ENCODE peak calls at places on chromosome 18, in ten cellular contexts. A is right atrium auricular region; R is CD8-positive, alpha-beta T cell; Z is IMR-90; S is heart right ventricle; B is small intestine; X is fibroblast of lung; V is Karpas-422; O is stomach; P is A549. Q is an unnamed sample. For H3K4me1, the result is how much of the 10 kb centered on the place peaks cover.

GRCh38 chr18:77223653-77224052 is 26.0 kb upstream of the GALR1 start:
- DNase-seq in A (no peak), R (no peak), Z (peak), S (no peak), B (no peak), X (peak), V (no peak), O (no peak), P (no peak), Q (no peak)

GRCh38 chr18:24913507-24914147 is 438.3 kb downstream of the ZNF521 start:
- DNase-seq in A (no peak), R (no peak), Z (no peak), S (peak), B (no peak), X (no peak), V (no peak), O (no peak), P (no peak), Q (no peak)

GRCh38 chr18:21179590-21180220 is 62.3 kb upstream of the GREB1L start:
- DNase-seq in A (no peak), R (peak), Z (peak), S (peak), B (peak), X (peak), V (peak), O (peak), P (peak), Q (peak)

GRCh38 chr18:58552057-58552461 is 76.8 kb downstream of the ALPK2 start:
- DNase-seq in A (no peak), R (no peak), Z (peak), S (no peak), B (no peak), X (no peak), V (peak), O (no peak), P (peak), Q (no peak)

GRCh38 chr18:70672581-70672980 is 383.7 kb downstream of the SOCS6 start:
- DNase-seq in A (no peak), R (peak), Z (no peak), S (no peak), B (no peak), X (no peak), V (no peak), O (no peak), P (no peak), Q (no peak)

GRCh38 chr18:32298289-32298688 is 108.5 kb downstream of the MEP1B start:
- DNase-seq in A (no peak), R (no peak), Z (no peak), S (no peak), B (no peak), X (peak), V (no peak), O (no peak), P (no peak), Q (no peak)

GRCh38 chr18:55179460-55180195 is 220.4 kb upstream of the CCDC68 start:
- DNase-seq in A (no peak), R (no peak), Z (peak), S (no peak), B (no peak), X (peak), V (no peak), O (no peak), P (no peak), Q (no peak)

GRCh38 chr18:10143601-10144000 is 229.8 kb downstream of the VAPA start:
- DNase-seq in A (peak), R (no peak), Z (no peak), S (no peak), B (no peak), X (no peak), V (no peak), O (no peak), P (no peak), Q (peak)

GRCh38 chr18:26468931-26469340 is 79.4 kb downstream of the KCTD1 start:
- DNase-seq in A (no peak), R (no peak), Z (no peak), S (no peak), B (peak), X (no peak), V (peak), O (no peak), P (peak), Q (peak)

GRCh38 chr18:56563568-56563967 is 74.8 kb downstream of the TXNL1 start:
- DNase-seq in A (no peak), R (no peak), Z (no peak), S (no peak), B (no peak), X (no peak), V (peak), O (no peak), P (peak), Q (no peak)

GRCh38 chr18:58402951-58403702 is 225.8 kb downstream of the ALPK2 start:
- DNase-seq in A (no peak), R (no peak), Z (no peak), S (no peak), B (no peak), X (no peak), V (no peak), O (no peak), P (no peak), Q (no peak)

GRCh38 chr18:3541549-3542386 is 91.8 kb downstream of the TGIF1 start:
- DNase-seq in A (no peak), R (no peak), Z (no peak), S (no peak), B (peak), X (no peak), V (no peak), O (no peak), P (no peak), Q (no peak)

GRCh38 chr18:37156330-37156942 is 327.5 kb downstream of the KIAA1328 start:
- DNase-seq in A (no peak), R (no peak), Z (no peak), S (no peak), B (no peak), X (no peak), V (no peak), O (no peak), P (no peak), Q (peak)

GRCh38 chr18:23585007-23585871 is 1.1 kb downstream of the NPC1 start:
- DNase-seq in A (no peak), R (peak), Z (no peak), S (peak), B (peak), X (no peak), V (peak), O (no peak), P (peak), Q (peak)

GRCh38 chr18:4823091-4823490 is 368.0 kb upstream of the DLGAP1 start:
- DNase-seq in A (no peak), R (no peak), Z (no peak), S (no peak), B (no peak), X (no peak), V (no peak), O (no peak), P (no peak), Q (no peak)

GRCh38 chr18:49733896-49734585 is 79.3 kb downstream of the ACAA2 start:
- DNase-seq in A (no peak), R (no peak), Z (no peak), S (no peak), B (no peak), X (no peak), V (no peak), O (no peak), P (no peak), Q (no peak)

GRCh38 chr18:58911241-58911640 is 46.6 kb downstream of the ZNF532 start:
- DNase-seq in A (no peak), R (no peak), Z (peak), S (no peak), B (no peak), X (no peak), V (no peak), O (no peak), P (no peak), Q (no peak)

GRCh38 chr18:9612215-9612830 is 2.0 kb downstream of the PPP4R1 start:
- DNase-seq in A (no peak), R (peak), Z (peak), S (peak), B (peak), X (peak), V (peak), O (peak), P (peak), Q (peak)

GRCh38 chr18:48850891-48851302 is 99.9 kb downstream of the SMAD7 start:
- DNase-seq in A (peak), R (no peak), Z (peak), S (peak), B (no peak), X (peak), V (no peak), O (no peak), P (no peak), Q (no peak)

GRCh38 chr18:58579561-58580047 is 49.3 kb downstream of the ALPK2 start:
- DNase-seq in A (no peak), R (no peak), Z (peak), S (no peak), B (no peak), X (peak), V (no peak), O (no peak), P (peak), Q (no peak)

GRCh38 chr18:23953984-23954383 is 60.6 kb upstream of the TTC39C start:
- DNase-seq in A (no peak), R (no peak), Z (no peak), S (no peak), B (no peak), X (no peak), V (no peak), O (no peak), P (no peak), Q (no peak)

GRCh38 chr18:77020561-77020960 is 112.0 kb downstream of the MBP start:
- DNase-seq in A (no peak), R (no peak), Z (no peak), S (no peak), B (no peak), X (no peak), V (no peak), O (no peak), P (no peak), Q (no peak)

GRCh38 chr18:7980136-7980535 is 413.0 kb downstream of the PTPRM start:
- DNase-seq in A (no peak), R (no peak), Z (no peak), S (no peak), B (no peak), X (no peak), V (peak), O (no peak), P (no peak), Q (no peak)

GRCh38 chr18:42053188-42053781 is 98.3 kb downstream of the PIK3C3 start:
- DNase-seq in A (no peak), R (peak), Z (peak), S (peak), B (peak), X (peak), V (peak), O (peak), P (peak), Q (peak)

GRCh38 chr18:67733094-67733493 is 216.6 kb upstream of the DSEL start:
- DNase-seq in A (no peak), R (no peak), Z (peak), S (no peak), B (no peak), X (peak), V (no peak), O (no peak), P (no peak), Q (no peak)

GRCh38 chr18:58661423-58661822 is 9.8 kb upstream of the MALT1 start:
- DNase-seq in A (no peak), R (no peak), Z (peak), S (no peak), B (no peak), X (peak), V (no peak), O (no peak), P (no peak), Q (no peak)

GRCh38 chr18:5073026-5073944 is 123.8 kb downstream of the AKAIN1 start:
- DNase-seq in A (no peak), R (no peak), Z (peak), S (peak), B (peak), X (peak), V (peak), O (no peak), P (peak), Q (peak)

GRCh38 chr18:32770181-32770650 is 2.6 kb downstream of the KLHL14 start:
- DNase-seq in A (no peak), R (no peak), Z (no peak), S (no peak), B (no peak), X (no peak), V (peak), O (no peak), P (no peak), Q (no peak)

GRCh38 chr18:55821219-55821618 is 233.2 kb upstream of the TCF4 start:
- DNase-seq in A (no peak), R (no peak), Z (peak), S (no peak), B (no peak), X (peak), V (no peak), O (no peak), P (no peak), Q (no peak)

GRCh38 chr18:2083691-2084090 is 487.6 kb downstream of the METTL4 start:
- DNase-seq in A (no peak), R (no peak), Z (no peak), S (no peak), B (no peak), X (no peak), V (peak), O (no peak), P (peak), Q (no peak)

GRCh38 chr18:37170984-37171383 is 342.1 kb downstream of the KIAA1328 start:
- DNase-seq in A (no peak), R (no peak), Z (no peak), S (no peak), B (no peak), X (no peak), V (no peak), O (no peak), P (no peak), Q (no peak)

GRCh38 chr18:2948038-2948437 is 64.9 kb downstream of the LPIN2 start:
- DNase-seq in A (no peak), R (no peak), Z (peak), S (no peak), B (peak), X (peak), V (no peak), O (no peak), P (peak), Q (peak)

GRCh38 chr18:13446024-13446423 is 227.5 kb downstream of the LDLRAD4 start:
- DNase-seq in A (no peak), R (no peak), Z (no peak), S (no peak), B (no peak), X (no peak), V (no peak), O (no peak), P (peak), Q (no peak)
- H3K4me1 ChIP-seq in A (under half), R (under half), Z (under half), S (under half), B (under half), X (under half), V (under half), O (under half), P (under half), Q (under half)

DNA sequence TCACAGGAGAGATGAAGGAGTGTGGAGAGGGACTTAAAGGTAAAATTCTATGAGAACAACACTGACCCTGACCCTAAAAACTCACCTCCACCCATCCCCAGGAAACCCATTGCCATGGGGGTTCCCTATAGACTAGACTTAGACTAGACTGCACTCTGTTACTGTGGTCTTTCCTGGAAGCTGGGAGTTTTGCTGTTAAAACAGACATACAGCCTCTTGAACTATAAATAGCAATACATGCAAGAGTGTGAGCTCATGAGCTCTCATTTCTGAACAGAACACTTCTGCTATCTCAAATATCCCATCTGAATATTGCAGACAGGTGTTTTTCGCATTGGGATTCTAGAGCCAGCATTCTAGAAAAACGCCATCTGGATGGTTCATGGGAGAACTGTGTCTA is 51.8 kb downstream of the SLC14A2 start:
- DNase-seq in A (no peak), R (no peak), Z (no peak), S (no peak), B (no peak), X (no peak), V (no peak), O (no peak), P (no peak), Q (no peak)
- H3K4me1 ChIP-seq in A (under half), R (half or more), Z (under half), S (under half), B (under half), X (under half), V (under half), O (under half), P (under half), Q (under half)

GRCh38 chr18:12038661-12039417 is 54.8 kb upstream of the ANKRD62 start:
- DNase-seq in A (peak), R (peak), Z (peak), S (peak), B (peak), X (peak), V (peak), O (peak), P (peak), Q (peak)
- H3K4me1 ChIP-seq in A (under half), R (under half), Z (under half), S (under half), B (under half), X (under half), V (under half), O (under half), P (under half), Q (under half)

DNA sequence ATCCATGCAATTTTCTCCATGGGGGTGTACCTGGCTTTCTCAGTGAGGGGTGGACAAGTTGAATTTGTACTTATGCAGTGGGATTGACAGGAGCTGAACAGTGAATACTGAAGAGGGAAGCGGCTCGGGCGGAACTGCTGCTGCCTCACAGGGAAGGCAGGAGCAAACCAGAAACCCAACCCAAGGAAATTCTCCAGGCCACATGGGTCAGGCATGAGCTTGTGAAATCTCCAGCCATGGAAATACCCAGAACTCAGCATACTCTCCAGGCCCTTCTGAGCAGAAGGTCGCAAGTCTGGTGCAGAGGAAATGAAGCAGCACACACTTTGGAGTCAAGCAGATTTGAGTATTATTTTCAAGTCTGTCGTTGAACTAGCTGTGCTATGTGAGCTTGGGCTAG is 26.5 kb upstream of the INO80C start:
- DNase-seq in A (no peak), R (no peak), Z (no peak), S (no peak), B (no peak), X (no peak), V (no peak), O (no peak), P (no peak), Q (no peak)
- H3K4me1 ChIP-seq in A (under half), R (under half), Z (under half), S (under half), B (under half), X (under half), V (under half), O (under half), P (under half), Q (under half)

GRCh38 chr18:30888344-30888743 is 154.2 kb downstream of the DSC3 start:
- DNase-seq in A (no peak), R (no peak), Z (no peak), S (no peak), B (no peak), X (no peak), V (no peak), O (no peak), P (no peak), Q (no peak)

GRCh38 chr18:30889582-30890301 is 152.8 kb downstream of the DSC3 start:
- DNase-seq in A (no peak), R (no peak), Z (no peak), S (no peak), B (peak), X (peak), V (peak), O (no peak), P (peak), Q (peak)

GRCh38 chr18:30886998-30887397 is 155.5 kb downstream of the DSC3 start:
- DNase-seq in A (no peak), R (no peak), Z (no peak), S (no peak), B (no peak), X (no peak), V (no peak), O (no peak), P (no peak), Q (no peak)
- H3K4me1 ChIP-seq in A (under half), R (under half), Z (under half), S (under half), B (under half), X (under half), V (under half), O (under half), P (under half), Q (under half)